ENCODE peak calls at places on chromosome 6, in nine cellular contexts. L is gastrocnemius medialis, H is heart left ventricle, Q is upper lobe of right lung, C is A673, W is body of pancreas, V is left ventricle myocardium inferior, K is astrocyte, G is IMR-90. R is an unnamed sample.
A peak's percentile ranks its signal among the peaks of the same experiment; 100 is the strongest.

GRCh38 chr6:5866547-5867051 is 140.1 kb downstream of the NRN1 start:
- DNase-seq in V (no peak), G (peak; percentile 41), C (no peak), L (peak; percentile 49), H (no peak), K (peak; percentile 75), Q (no peak), W (no peak), R (no peak)

GRCh38 chr6:89987140-89987539 is 92.9 kb downstream of the GJA10 start:
- DNase-seq in G (peak; percentile 32), Q (no peak), C (no peak), V (no peak), W (no peak), L (no peak), H (no peak), K (no peak), R (no peak)

GRCh38 chr6:169291639-169292339 is 38.1 kb upstream of the THBS2 start:
- DNase-seq in L (no peak), Q (no peak), V (no peak), C (no peak), W (no peak), K (no peak), G (no peak), H (no peak), R (no peak)

GRCh38 chr6:39849764-39850163 is 57.6 kb downstream of the DAAM2 start:
- DNase-seq in H (no peak), V (no peak), G (peak; percentile 31), W (no peak), C (no peak), Q (no peak), K (no peak), L (no peak), R (no peak)

GRCh38 chr6:44475779-44476434 is 88.4 kb downstream of the CDC5L start:
- DNase-seq in Q (peak; percentile 90), C (peak; percentile 75), H (peak; percentile 78), L (peak; percentile 58), V (peak; percentile 76), G (peak; percentile 65), W (peak; percentile 88), K (no peak), R (peak; percentile 81)

GRCh38 chr6:100176321-100176950 is 182.4 kb upstream of the MCHR2 start:
- DNase-seq in C (peak; percentile 34), V (no peak), W (peak; percentile 7), Q (no peak), H (no peak), K (peak; percentile 61), L (no peak), G (peak; percentile 74), R (no peak)

GRCh38 chr6:31294056-31294455 is 22.2 kb upstream of the HLA-C start:
- DNase-seq in K (no peak), C (no peak), V (no peak), L (no peak), Q (no peak), H (no peak), G (no peak), W (no peak), R (no peak)

GRCh38 chr6:128826606-128827005 is 56.3 kb upstream of the LAMA2 start:
- DNase-seq in G (no peak), V (peak; percentile 27), C (no peak), W (no peak), Q (no peak), L (no peak), K (no peak), H (peak; percentile 19), R (no peak)

GRCh38 chr6:163735076-163735475 is 320.6 kb downstream of the QKI start:
- DNase-seq in C (no peak), Q (no peak), W (no peak), L (no peak), V (no peak), G (no peak), K (no peak), H (no peak), R (no peak)
- H3K4me1 ChIP-seq in C (no peaks in the 10 kb centered on the region), Q (no peaks in the 10 kb centered on the region), W (no peaks in the 10 kb centered on the region), L (peaks cover 21% of the 10 kb centered on the region), V (peaks cover 28% of the 10 kb centered on the region), G (peaks cover 4% of the 10 kb centered on the region), K (no peaks in the 10 kb centered on the region), H (peaks cover 22% of the 10 kb centered on the region), R (no peaks in the 10 kb centered on the region)

DNA sequence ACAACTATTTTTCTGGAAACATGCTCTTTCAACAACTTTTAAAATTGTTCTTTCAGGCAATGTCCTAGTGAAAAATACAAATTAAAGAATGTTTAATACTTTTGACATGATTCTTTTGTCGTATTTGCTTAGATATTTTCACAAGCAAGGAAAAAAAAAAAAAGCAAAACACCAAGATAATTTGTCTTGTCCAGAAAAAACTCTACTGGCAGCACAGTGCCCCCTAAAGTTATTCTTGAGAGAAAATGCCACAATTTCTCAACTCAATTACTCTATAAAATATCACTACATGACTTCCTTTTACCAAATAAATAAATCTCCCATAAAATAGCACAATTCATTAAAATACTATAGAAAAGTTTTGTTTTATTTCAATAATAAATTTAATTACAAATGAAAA is 652.5 kb upstream of the EPHA7 start:
- DNase-seq in H (no peak), K (no peak), G (no peak), L (no peak), Q (no peak), V (no peak), W (no peak), C (peak; percentile 35), R (no peak)
- TF ChIP-seq CTCF in H (no peak), K (peak; percentile 17), G (no peak), L (no peak), Q (no peak), V (peak; percentile 24), W (no peak), C (peak; percentile 59), R (no peak)

GRCh38 chr6:41966214-41966920 is 24.8 kb upstream of the CCND3 start:
- DNase-seq in H (no peak), C (no peak), Q (no peak), W (no peak), K (peak; percentile 70), G (no peak), V (no peak), L (no peak), R (no peak)

GRCh38 chr6:41965429-41966213 is 24.0 kb upstream of the CCND3 start:
- DNase-seq in L (no peak), G (no peak), V (no peak), W (no peak), H (no peak), K (peak; percentile 11), C (no peak), Q (no peak), R (no peak)

GRCh38 chr6:41970436-41970846 is 28.8 kb upstream of the CCND3 start:
- DNase-seq in W (peak; percentile 8), C (peak; percentile 61), K (peak; percentile 5), L (no peak), V (no peak), G (peak; percentile 38), Q (peak; percentile 73), H (no peak), R (no peak)

GRCh38 chr6:41966961-41967311 is 25.3 kb upstream of the CCND3 start:
- DNase-seq in L (no peak), Q (no peak), K (peak; percentile 88), H (no peak), W (no peak), V (no peak), G (peak; percentile 58), C (no peak), R (no peak)

DNA sequence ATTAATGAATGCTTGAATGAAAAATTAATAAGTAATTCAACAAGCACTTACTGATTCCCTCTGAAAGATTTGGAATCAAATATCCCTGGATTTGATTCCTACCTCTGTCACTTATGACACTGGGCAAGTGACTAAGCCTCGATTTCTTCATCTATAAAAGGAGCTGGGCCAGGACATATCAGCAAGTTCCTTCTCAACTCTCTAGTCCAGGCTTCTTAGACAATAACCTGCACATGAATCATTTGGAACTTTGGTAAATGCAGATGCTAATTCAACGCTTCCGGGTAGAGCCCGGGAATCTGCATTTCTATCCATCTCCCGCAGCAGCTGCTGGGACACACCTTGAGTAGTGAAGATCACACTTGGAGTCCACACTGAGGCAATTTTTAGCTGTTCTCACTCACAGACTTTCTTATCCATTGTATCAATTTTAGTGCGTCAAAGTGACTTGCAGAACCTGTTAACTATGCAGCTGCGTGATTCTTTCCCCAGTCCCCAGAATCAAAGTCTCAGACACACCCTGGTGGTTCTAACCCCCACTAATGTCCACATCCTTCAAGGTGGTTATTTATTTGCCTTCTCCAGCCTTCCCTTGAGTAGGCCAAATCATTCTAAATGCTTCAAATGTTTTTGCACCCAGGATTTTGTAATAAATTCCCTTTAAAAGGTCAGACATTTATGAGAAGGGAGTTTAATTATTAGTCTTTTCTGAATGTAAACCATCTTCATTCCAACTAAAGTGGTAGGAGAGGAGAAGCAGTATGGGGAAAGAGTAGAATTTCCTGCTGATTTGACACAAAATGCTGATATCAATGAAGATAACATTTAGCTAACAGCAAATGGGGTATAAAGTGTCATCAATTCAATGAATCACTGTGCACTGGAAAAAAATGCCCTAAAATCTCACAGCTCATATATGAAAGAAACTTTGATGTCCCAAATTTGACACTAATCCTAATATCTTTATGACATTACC is 26.0 kb upstream of the CCND3 start:
- DNase-seq in G (peak; percentile 30), V (no peak), W (no peak), K (peak; percentile 67), L (no peak), H (no peak), C (no peak), Q (no peak), R (no peak)
- H3K4me1 ChIP-seq in G (peaks cover 10% of the 10 kb centered on the region), V (peaks cover 22% of the 10 kb centered on the region), W (no peaks in the 10 kb centered on the region), K (peaks cover 29% of the 10 kb centered on the region), L (no peaks in the 10 kb centered on the region), H (peaks cover 11% of the 10 kb centered on the region), C (no peaks in the 10 kb centered on the region), Q (peaks cover 56% of the 10 kb centered on the region), R (no peaks in the 10 kb centered on the region)

GRCh38 chr6:72559067-72559466 is 62.8 kb upstream of the KCNQ5 start:
- DNase-seq in G (no peak), V (no peak), Q (no peak), W (no peak), L (no peak), C (no peak), H (no peak), K (no peak), R (no peak)

GRCh38 chr6:72564231-72564630 is 57.6 kb upstream of the KCNQ5 start:
- DNase-seq in G (peak; percentile 50), C (no peak), L (no peak), W (no peak), H (no peak), K (no peak), V (no peak), Q (no peak), R (no peak)

GRCh38 chr6:72561629-72562028 is 60.2 kb upstream of the KCNQ5 start:
- DNase-seq in G (no peak), Q (no peak), V (no peak), L (no peak), W (no peak), C (no peak), H (no peak), K (no peak), R (no peak)

DNA sequence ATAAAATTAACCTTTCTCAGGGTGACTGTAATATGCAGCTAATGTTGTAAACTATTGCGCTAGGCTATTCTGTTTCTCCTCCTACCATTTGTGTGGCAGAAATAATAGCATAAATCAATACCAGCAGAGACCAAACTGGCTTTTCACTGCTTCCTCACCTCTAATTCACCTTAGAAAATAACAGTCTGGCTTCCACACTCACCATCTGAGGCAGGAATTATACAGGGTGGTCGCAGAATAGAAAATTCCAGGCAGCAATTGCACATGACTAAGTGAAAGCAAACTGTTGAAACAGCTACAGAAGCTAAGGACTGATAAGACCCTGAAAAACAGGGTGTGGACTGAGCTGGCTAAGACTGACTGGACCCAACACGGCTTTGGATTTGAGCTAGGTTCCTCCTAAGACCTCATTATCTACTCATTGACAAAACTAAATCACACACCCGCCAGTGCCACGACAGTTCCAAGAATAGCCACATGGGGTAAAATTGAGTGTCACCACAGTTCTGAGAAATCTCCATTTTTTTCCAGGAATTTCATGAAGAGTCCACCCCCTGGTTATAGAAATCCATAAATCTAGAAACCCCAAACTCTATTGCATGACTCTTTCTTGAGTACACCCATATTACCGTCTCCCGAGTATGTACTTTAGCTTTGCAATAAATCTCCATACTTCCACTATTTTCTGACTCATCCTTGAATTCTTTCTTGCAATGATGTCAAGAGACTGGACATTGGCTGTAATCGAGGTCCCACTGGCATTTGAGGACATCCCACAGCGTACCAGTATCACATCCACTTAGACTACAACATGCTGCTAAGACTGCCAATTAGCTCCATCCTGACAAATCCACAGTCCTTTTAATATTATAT is 60.9 kb upstream of the KCNQ5 start:
- DNase-seq in W (peak; percentile 35), Q (no peak), V (no peak), G (peak; percentile 19), K (no peak), L (no peak), H (no peak), C (no peak), R (no peak)
- TF ChIP-seq CTCF in W (no peak), Q (no peak), V (no peak), G (no peak), K (no peak), L (no peak), H (no peak), C (peak; percentile 32), R (no peak)

R was measured in ovary.